ENCODE peak calls at places on chromosome 21, in four cellular contexts. N is stomach, G is suprapubic skin, X is upper lobe of left lung. K is an unnamed sample. For H3K4me1, the result is how much of the 10 kb centered on the place peaks cover.

GRCh38 chr21:17848228-17848627 is 29.1 kb upstream of the C21orf91 start:
- DNase-seq in G (no peak), N (no peak), X (peak), K (no peak)

GRCh38 chr21:39713905-39714304 is 31.1 kb upstream of the IGSF5 start:
- DNase-seq in G (no peak), N (no peak), X (no peak), K (no peak)

GRCh38 chr21:36150192-36150711 is 6.4 kb upstream of the DOP1B start:
- DNase-seq in N (no peak), G (no peak), X (peak), K (no peak)

GRCh38 chr21:37855568-37856391 is 60.5 kb downstream of the KCNJ6 start:
- DNase-seq in G (no peak), N (no peak), X (no peak), K (no peak)

GRCh38 chr21:19489930-19490329 is 1086.3 kb upstream of the TMPRSS15 start:
- DNase-seq in N (peak), X (no peak), G (no peak), K (no peak)

GRCh38 chr21:36684957-36685714 is 13.8 kb upstream of the SIM2 start:
- DNase-seq in X (no peak), G (no peak), N (peak), K (no peak)

GRCh38 chr21:14883351-14883750 is 181.4 kb downstream of the NRIP1 start:
- DNase-seq in N (no peak), G (no peak), X (no peak), K (no peak)

GRCh38 chr21:26307640-26308039 is 137.1 kb upstream of the APP start:
- DNase-seq in G (no peak), N (no peak), X (no peak), K (no peak)

GRCh38 chr21:31218830-31219608 is 125.0 kb downstream of the TIAM1 start:
- DNase-seq in G (peak), X (no peak), N (peak), K (no peak)

GRCh38 chr21:25555492-25555891 is 51.8 kb downstream of the MRPL39 start:
- DNase-seq in N (no peak), X (no peak), G (no peak), K (no peak)

GRCh38 chr21:30612132-30612531 is 1.6 kb downstream of the KRTAP6-1 start:
- DNase-seq in G (no peak), N (no peak), X (no peak), K (no peak)

GRCh38 chr21:18274370-18274769 is 29.7 kb downstream of the CHODL start:
- DNase-seq in N (no peak), X (no peak), G (no peak), K (no peak)

GRCh38 chr21:39958731-39959130 is 91.5 kb downstream of the PCP4 start:
- DNase-seq in N (no peak), G (no peak), X (no peak), K (no peak)

GRCh38 chr21:25903599-25903998 is 168.8 kb downstream of the GABPA start:
- DNase-seq in N (no peak), X (no peak), G (no peak), K (no peak)

GRCh38 chr21:14353712-14354111 is 29.2 kb downstream of the HSPA13 start:
- DNase-seq in G (no peak), X (no peak), N (no peak), K (no peak)

GRCh38 chr21:37210799-37211198 is 56.3 kb downstream of the VPS26C start:
- DNase-seq in N (no peak), G (no peak), X (no peak), K (no peak)

GRCh38 chr21:24649691-24650090 is 957.6 kb downstream of the MRPL39 start:
- DNase-seq in X (no peak), G (no peak), N (no peak), K (no peak)

GRCh38 chr21:25896657-25897056 is 161.9 kb downstream of the GABPA start:
- DNase-seq in N (no peak), G (no peak), X (no peak), K (no peak)

GRCh38 chr21:37562920-37563640 is 196.5 kb downstream of the DYRK1A start:
- DNase-seq in N (no peak), X (peak), G (no peak), K (no peak)

GRCh38 chr21:38297193-38297592 is 40.4 kb downstream of the KCNJ15 start:
- DNase-seq in X (no peak), N (no peak), G (no peak), K (no peak)

GRCh38 chr21:38311765-38312164 is 55.0 kb downstream of the KCNJ15 start:
- DNase-seq in N (no peak), G (no peak), X (no peak), K (no peak)

GRCh38 chr21:25995283-25995682 is 175.3 kb downstream of the APP start:
- DNase-seq in N (no peak), G (no peak), X (no peak), K (no peak)

GRCh38 chr21:43880111-43880985 is 15.3 kb downstream of the AGPAT3 start:
- DNase-seq in G (no peak), N (peak), X (peak), K (no peak)

GRCh38 chr21:31396399-31396798 is 52.3 kb upstream of the TIAM1 start:
- DNase-seq in G (no peak), X (no peak), N (no peak), K (no peak)

GRCh38 chr21:26212220-26212619 is 41.6 kb upstream of the APP start:
- DNase-seq in X (no peak), G (no peak), N (no peak), K (no peak)

GRCh38 chr21:37532868-37533780 is 166.6 kb downstream of the DYRK1A start:
- DNase-seq in N (peak), X (peak), G (no peak), K (no peak)

GRCh38 chr21:37166733-37167132 is 93.7 kb downstream of the TTC3 start:
- DNase-seq in G (no peak), X (peak), N (no peak), K (no peak)

GRCh38 chr21:41821756-41822431 is 55.0 kb upstream of the RIPK4 start:
- DNase-seq in N (no peak), X (no peak), G (no peak), K (no peak)

GRCh38 chr21:41820384-41821080 is 53.7 kb upstream of the RIPK4 start:
- DNase-seq in N (no peak), X (no peak), G (no peak), K (no peak)

GRCh38 chr21:41819856-41820281 is 53.0 kb upstream of the RIPK4 start:
- DNase-seq in X (no peak), N (no peak), G (no peak), K (no peak)

GRCh38 chr21:41819236-41819855 is 52.5 kb upstream of the RIPK4 start:
- DNase-seq in X (no peak), G (no peak), N (no peak), K (peak)

DNA sequence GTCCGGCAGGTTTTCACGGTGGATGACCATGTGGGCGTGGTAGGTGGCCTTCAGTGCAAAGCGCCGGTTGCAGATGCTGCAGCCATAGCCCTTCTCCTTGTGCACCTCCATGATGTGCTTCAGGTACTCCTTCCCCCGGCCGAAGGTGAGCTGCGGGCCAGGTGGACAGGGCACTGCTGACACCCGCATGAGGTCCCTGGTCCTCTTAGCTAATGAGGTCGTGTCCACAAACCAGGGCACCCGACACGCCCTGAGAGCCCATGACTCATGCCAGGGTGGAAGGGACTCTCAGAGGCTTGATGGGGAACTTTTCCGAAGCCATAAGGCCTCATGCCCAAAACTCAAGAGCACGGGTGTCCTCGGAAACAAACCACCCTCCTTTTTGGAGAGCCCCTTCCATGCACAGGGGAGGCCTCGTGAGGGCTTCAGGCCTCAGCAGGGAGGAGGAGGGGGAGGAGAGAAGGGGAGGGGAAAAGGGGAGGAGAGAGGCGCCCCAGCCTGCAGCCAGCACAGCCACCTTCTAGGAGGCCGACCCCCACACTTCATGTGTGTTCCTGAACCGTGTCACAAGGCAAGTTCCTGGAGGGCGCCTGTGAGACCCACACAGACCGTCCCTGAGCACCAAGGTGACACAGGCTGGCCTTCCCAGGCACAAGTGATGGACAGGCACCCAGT is 54.4 kb upstream of the RIPK4 start:
- DNase-seq in X (no peak), G (no peak), N (no peak), K (no peak)
- TF ChIP-seq POLR2A in X (no peak), G (no peak), N (no peak), K (no peak)

DNA sequence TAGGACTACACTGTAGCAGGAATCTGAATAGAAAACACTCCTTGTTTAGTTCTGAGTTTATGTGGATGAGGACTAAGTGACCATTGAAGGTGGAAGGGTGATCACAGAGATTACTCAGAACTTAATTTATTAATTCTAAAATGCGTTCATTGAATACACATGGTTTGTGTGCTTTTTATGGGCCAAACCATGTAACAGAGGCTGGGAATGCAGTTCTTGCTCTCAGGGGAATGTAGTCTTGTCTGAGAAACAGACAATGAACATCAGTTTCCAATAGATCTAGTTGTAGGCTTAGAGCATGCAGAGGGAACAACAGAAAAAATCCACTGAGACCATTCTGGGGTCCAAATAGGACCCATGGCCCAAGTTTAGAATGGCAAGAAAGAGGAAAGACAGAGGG is 46.0 kb downstream of the ITSN1 start:
- DNase-seq in N (no peak), X (no peak), G (no peak), K (no peak)
- H3K4me1 ChIP-seq in N (half or more), X (under half), G (under half), K (under half)

DNA sequence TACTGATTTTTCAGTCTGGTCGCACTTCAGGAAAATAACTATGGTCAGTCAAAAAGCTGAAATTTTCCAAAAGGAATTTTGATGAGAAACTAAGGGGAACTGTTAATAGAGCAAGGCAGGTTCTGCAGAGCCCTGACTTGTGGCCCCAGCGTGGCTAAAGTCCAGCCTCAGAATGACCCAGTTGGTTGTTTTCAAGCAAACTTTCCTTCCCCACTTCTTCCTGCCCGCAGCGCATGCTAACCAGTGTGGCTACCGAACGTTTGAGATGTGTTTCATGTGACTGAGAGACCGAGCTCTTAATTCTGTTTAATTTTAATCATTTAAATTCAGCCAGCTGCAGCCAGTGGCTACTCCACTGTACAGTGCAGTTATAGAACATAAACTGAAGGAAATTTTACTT is 6.2 kb upstream of the IL10RB start:
- DNase-seq in N (no peak), G (no peak), X (peak), K (peak)
- H3K27ac ChIP-seq in N (no peak), G (no peak), X (no peak), K (no peak)

GRCh38 chr21:29555601-29556000 is 256.9 kb downstream of the BACH1 start:
- DNase-seq in X (no peak), N (no peak), G (no peak), K (no peak)
- TF ChIP-seq POLR2A in X (no peak), N (no peak), G (no peak), K (no peak)

DNA sequence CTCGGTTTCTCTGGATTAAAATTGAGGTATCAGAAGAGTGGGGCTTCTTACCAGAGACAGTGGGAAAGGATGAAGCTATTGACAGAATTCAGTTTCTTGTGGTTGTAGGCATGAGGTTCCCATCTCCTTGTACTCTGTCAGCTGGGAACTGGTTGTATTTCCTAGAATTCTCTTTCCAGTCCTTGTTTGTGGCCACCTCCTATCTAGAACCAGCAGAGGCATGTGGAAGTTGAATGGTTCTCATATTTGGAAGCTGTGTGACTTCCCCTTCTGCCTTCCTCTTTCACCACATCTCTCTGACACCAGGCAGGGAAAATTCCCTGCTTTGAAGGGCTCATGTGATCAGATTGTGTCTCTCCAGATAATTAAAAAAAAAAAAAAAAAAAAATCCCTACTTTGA is 457.7 kb upstream of the ADAMTS5 start:
- DNase-seq in X (no peak), G (no peak), N (no peak), K (no peak)
- H3K4me1 ChIP-seq in X (under half), G (under half), N (under half), K (under half)

GRCh38 chr21:41520560-41521442 is 12.8 kb upstream of the TMPRSS2 start:
- DNase-seq in N (peak), X (no peak), G (peak), K (no peak)
- H3K27ac ChIP-seq in N (peak), X (no peak), G (no peak), K (no peak)

DNA sequence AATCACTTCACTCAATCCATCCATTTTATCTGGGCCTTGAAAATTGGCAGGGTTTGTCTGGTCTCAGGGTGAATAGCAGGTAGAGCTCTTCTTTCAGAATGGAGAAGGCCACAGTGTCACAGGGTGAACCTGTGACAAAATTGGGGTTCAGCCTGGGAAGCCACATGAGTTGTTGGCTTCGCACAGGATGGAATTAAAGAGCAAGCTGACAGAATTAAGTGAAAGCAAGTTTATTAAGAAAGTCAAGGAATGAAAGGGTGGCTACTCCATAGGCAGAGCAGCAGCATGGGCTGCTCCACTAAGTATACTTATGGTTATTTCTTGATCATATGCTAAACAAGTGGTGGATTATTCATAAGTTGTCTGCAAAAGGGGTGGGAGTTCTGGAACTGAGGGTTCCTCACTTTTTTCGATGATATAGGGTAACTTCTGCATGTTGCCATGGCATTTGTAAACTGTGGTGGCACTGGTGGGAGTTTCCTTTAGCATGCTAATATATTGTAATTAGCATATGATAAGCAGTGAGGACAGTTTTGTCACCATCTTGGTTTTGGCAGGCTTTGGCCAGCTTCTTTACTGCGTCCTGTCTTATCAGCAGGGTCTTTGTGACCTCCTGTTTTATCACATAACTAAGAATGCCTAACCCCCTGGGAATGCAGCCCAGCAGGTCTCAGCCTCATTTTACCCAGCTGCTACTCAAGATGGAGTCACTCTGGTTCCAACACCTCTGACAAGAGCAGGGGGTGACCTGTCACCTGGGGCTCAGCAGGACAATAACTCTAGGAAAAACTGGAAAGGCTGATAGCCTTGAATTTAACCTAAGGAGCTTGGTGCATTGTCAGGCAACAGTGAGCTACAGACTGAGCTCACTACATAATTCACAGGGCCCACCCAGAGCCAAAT is 5.1 kb downstream of the IFNAR2 start:
- DNase-seq in G (no peak), X (no peak), N (no peak), K (no peak)
- TF ChIP-seq POLR2A in G (no peak), X (no peak), N (no peak), K (no peak)

GRCh38 chr21:42739061-42739931 is 85.9 kb downstream of the PDE9A start:
- DNase-seq in G (no peak), X (no peak), N (no peak), K (no peak)

GRCh38 chr21:42736646-42737350 is 83.4 kb downstream of the PDE9A start:
- DNase-seq in N (no peak), G (peak), X (no peak), K (peak)

GRCh38 chr21:42740405-42740909 is 87.0 kb downstream of the PDE9A start:
- DNase-seq in G (no peak), X (no peak), N (no peak), K (no peak)

GRCh38 chr21:42735944-42736343 is 82.5 kb downstream of the PDE9A start:
- DNase-seq in G (no peak), X (peak), N (no peak), K (no peak)

DNA sequence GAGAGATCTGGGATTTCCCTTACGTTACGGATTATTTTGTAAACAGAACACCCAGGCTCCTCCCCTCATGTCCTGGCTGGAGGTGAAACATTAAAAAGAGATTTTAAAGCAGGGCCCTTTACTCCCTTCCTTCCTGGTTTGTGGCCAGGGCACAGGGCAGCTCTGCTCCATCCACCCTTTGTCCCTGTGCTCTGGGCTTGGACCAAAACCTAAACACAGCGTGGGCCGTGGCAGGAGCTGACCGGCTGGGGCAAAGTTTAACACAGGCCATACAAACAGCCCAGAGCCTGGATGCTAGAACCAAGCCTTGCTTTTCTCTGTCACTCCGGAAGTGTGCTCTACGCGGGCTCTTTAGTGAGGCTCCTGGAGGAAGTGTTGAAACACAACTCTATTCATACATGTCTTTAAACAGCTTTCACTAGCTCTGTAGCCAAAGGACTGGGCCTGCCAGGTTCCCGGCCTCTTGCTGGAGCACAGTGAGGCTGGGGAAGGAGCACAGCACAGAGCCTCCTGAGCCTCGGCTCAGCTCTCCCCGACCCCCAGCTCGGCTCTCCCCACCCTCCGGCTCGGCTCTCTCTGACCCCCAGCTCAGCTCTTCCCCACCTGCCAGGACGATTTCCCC is 84.7 kb downstream of the PDE9A start:
- DNase-seq in G (no peak), N (peak), X (peak), K (peak)
- H3K4me1 ChIP-seq in G (under half), N (under half), X (half or more), K (under half)

GRCh38 chr21:45127937-45128336 is 53.6 kb downstream of the ADARB1 start:
- DNase-seq in N (no peak), X (no peak), G (no peak), K (no peak)
- H3K27ac ChIP-seq in N (peak), X (no peak), G (no peak), K (no peak)

K was measured in right lobe of liver.